ENCODE peak calls at places on chromosomes 4 and X, in four cellular contexts. One of them, this sample, is unnamed.

GRCh38 chrX:19682712-19683331 is 167.5 kb upstream of the MAP3K15 start:
- DNase-seq in T-helper 9 cell: peak; percentile 66
- DNase-seq in fibroblast of the conjunctiva: peak; percentile 89
- DNase-seq in cerebellum: no peak
- DNase-seq in this sample: peak; percentile 86

GRCh38 chr4:76585270-76585669 is 150.2 kb downstream of the SHROOM3 start:
- DNase-seq in cerebellum: no peak
- DNase-seq in fibroblast of the conjunctiva: no peak
- DNase-seq in T-helper 9 cell: no peak
- DNase-seq in this sample: no peak

GRCh38 chrX:1661048-1661921 is 46.4 kb downstream of the ASMT start:
- DNase-seq in cerebellum: no peak
- DNase-seq in fibroblast of the conjunctiva: no peak
- DNase-seq in T-helper 9 cell: peak; percentile 73
- DNase-seq in this sample: no peak

GRCh38 chr4:139537292-139537691 is 18.7 kb downstream of the SETD7 start:
- DNase-seq in fibroblast of the conjunctiva: no peak
- DNase-seq in cerebellum: no peak
- DNase-seq in T-helper 9 cell: no peak
- DNase-seq in this sample: no peak

GRCh38 chrX:2848806-2849420 is 20.2 kb downstream of the GYG2 start:
- DNase-seq in cerebellum: no peak
- DNase-seq in T-helper 9 cell: no peak
- DNase-seq in fibroblast of the conjunctiva: peak; percentile 4
- DNase-seq in this sample: no peak

GRCh38 chr4:76585897-76586360 is 150.9 kb downstream of the SHROOM3 start:
- DNase-seq in cerebellum: peak; percentile 89
- DNase-seq in T-helper 9 cell: no peak
- DNase-seq in fibroblast of the conjunctiva: no peak
- DNase-seq in this sample: no peak

GRCh38 chrX:133921764-133922389 is 63.5 kb downstream of the GPC3 start:
- DNase-seq in cerebellum: no peak
- DNase-seq in T-helper 9 cell: no peak
- DNase-seq in fibroblast of the conjunctiva: peak; percentile 5
- DNase-seq in this sample: no peak

GRCh38 chrX:72394518-72395163 is 88.9 kb upstream of the CITED1 start:
- DNase-seq in cerebellum: no peak
- DNase-seq in fibroblast of the conjunctiva: peak; percentile 48
- DNase-seq in T-helper 9 cell: no peak
- DNase-seq in this sample: peak; percentile 26

GRCh38 chrX:47515941-47516649 is 33.1 kb upstream of the ZNF41 start:
- DNase-seq in T-helper 9 cell: no peak
- DNase-seq in cerebellum: no peak
- DNase-seq in fibroblast of the conjunctiva: no peak
- DNase-seq in this sample: no peak

GRCh38 chr4:184815046-184815877 is 10.5 kb downstream of the ACSL1 start:
- DNase-seq in fibroblast of the conjunctiva: no peak
- DNase-seq in cerebellum: peak; percentile 69
- DNase-seq in T-helper 9 cell: no peak
- DNase-seq in this sample: no peak

GRCh38 chr4:80812145-80812544 is 218.4 kb upstream of the BMP3 start:
- DNase-seq in cerebellum: no peak
- DNase-seq in fibroblast of the conjunctiva: no peak
- DNase-seq in T-helper 9 cell: no peak
- DNase-seq in this sample: no peak

GRCh38 chr4:62640296-62640695 is 1440.2 kb downstream of the ADGRL3 start:
- DNase-seq in cerebellum: no peak
- DNase-seq in T-helper 9 cell: no peak
- DNase-seq in fibroblast of the conjunctiva: no peak
- DNase-seq in this sample: no peak

GRCh38 chr4:99301376-99302164 is 10.8 kb upstream of the ADH1A start:
- DNase-seq in T-helper 9 cell: no peak
- DNase-seq in cerebellum: no peak
- DNase-seq in fibroblast of the conjunctiva: peak; percentile 54
- DNase-seq in this sample: no peak

GRCh38 chr4:180057198-180057821 is 2185.9 kb upstream of the TENM3 start:
- DNase-seq in T-helper 9 cell: no peak
- DNase-seq in cerebellum: peak; percentile 27
- DNase-seq in fibroblast of the conjunctiva: no peak
- DNase-seq in this sample: no peak

GRCh38 chr4:1041147-1041935 is 29.9 kb downstream of the FGFRL1 start:
- DNase-seq in cerebellum: no peak
- DNase-seq in T-helper 9 cell: no peak
- DNase-seq in fibroblast of the conjunctiva: peak; percentile 72
- DNase-seq in this sample: peak; percentile 47

GRCh38 chrX:39753296-39753996 is 344.3 kb downstream of the BCOR start:
- DNase-seq in fibroblast of the conjunctiva: no peak
- DNase-seq in T-helper 9 cell: no peak
- DNase-seq in cerebellum: no peak
- DNase-seq in this sample: no peak

GRCh38 chr4:79042079-79042674 is 102.9 kb upstream of the PAQR3 start:
- DNase-seq in cerebellum: peak; percentile 58
- DNase-seq in T-helper 9 cell: no peak
- DNase-seq in fibroblast of the conjunctiva: peak; percentile 3
- DNase-seq in this sample: peak; percentile 14

GRCh38 chrX:136268051-136269048 is 17.1 kb upstream of the MAP7D3 start:
- DNase-seq in T-helper 9 cell: peak; percentile 10
- DNase-seq in cerebellum: peak; percentile 31
- DNase-seq in fibroblast of the conjunctiva: no peak
- DNase-seq in this sample: no peak

GRCh38 chr4:142016031-142016430 is 379.6 kb downstream of the IL15 start:
- DNase-seq in cerebellum: no peak
- DNase-seq in T-helper 9 cell: no peak
- DNase-seq in fibroblast of the conjunctiva: no peak
- DNase-seq in this sample: no peak

GRCh38 chr4:144338834-144339233 is 198.3 kb upstream of the GYPA start:
- DNase-seq in fibroblast of the conjunctiva: no peak
- DNase-seq in T-helper 9 cell: no peak
- DNase-seq in cerebellum: no peak
- DNase-seq in this sample: no peak

GRCh38 chrX:13464599-13465275 is 104.7 kb upstream of the EGFL6 start:
- DNase-seq in T-helper 9 cell: no peak
- DNase-seq in cerebellum: no peak
- DNase-seq in fibroblast of the conjunctiva: no peak
- DNase-seq in this sample: no peak

GRCh38 chr4:153488006-153488718 is 22.0 kb downstream of the TMEM131L start:
- DNase-seq in cerebellum: no peak
- DNase-seq in fibroblast of the conjunctiva: no peak
- DNase-seq in T-helper 9 cell: peak; percentile 74
- DNase-seq in this sample: no peak

GRCh38 chr4:8260656-8261111 is 8.9 kb upstream of the HTRA3 start:
- DNase-seq in cerebellum: no peak
- DNase-seq in fibroblast of the conjunctiva: peak; percentile 65
- DNase-seq in T-helper 9 cell: no peak
- DNase-seq in this sample: peak; percentile 44

GRCh38 chr4:6293661-6294060 is 24.0 kb downstream of the WFS1 start:
- DNase-seq in T-helper 9 cell: no peak
- DNase-seq in fibroblast of the conjunctiva: no peak
- DNase-seq in cerebellum: no peak
- DNase-seq in this sample: no peak

GRCh38 chrX:9184231-9184630 is 150.3 kb upstream of the FAM9B start:
- DNase-seq in cerebellum: no peak
- DNase-seq in fibroblast of the conjunctiva: no peak
- DNase-seq in T-helper 9 cell: no peak
- DNase-seq in this sample: no peak

GRCh38 chr4:123166023-123166422 is 230.6 kb upstream of the SPRY1 start:
- DNase-seq in fibroblast of the conjunctiva: no peak
- DNase-seq in T-helper 9 cell: no peak
- DNase-seq in cerebellum: no peak
- DNase-seq in this sample: no peak

GRCh38 chr4:25347473-25347872 is 29.6 kb upstream of the ANAPC4 start:
- DNase-seq in fibroblast of the conjunctiva: no peak
- DNase-seq in cerebellum: no peak
- DNase-seq in T-helper 9 cell: no peak
- DNase-seq in this sample: no peak

GRCh38 chr4:170884965-170885583 is 795.3 kb upstream of the AADAT start:
- DNase-seq in T-helper 9 cell: no peak
- DNase-seq in fibroblast of the conjunctiva: no peak
- DNase-seq in cerebellum: no peak
- DNase-seq in this sample: no peak

GRCh38 chrX:45718676-45719075 is 518.0 kb upstream of the DIPK2B start:
- DNase-seq in fibroblast of the conjunctiva: no peak
- DNase-seq in cerebellum: no peak
- DNase-seq in T-helper 9 cell: no peak
- DNase-seq in this sample: no peak

GRCh38 chr4:128565054-128565453 is 244.4 kb upstream of the JADE1 start:
- DNase-seq in fibroblast of the conjunctiva: no peak
- DNase-seq in cerebellum: no peak
- DNase-seq in T-helper 9 cell: no peak
- DNase-seq in this sample: no peak

GRCh38 chr4:24884925-24885324 is 27.9 kb downstream of the CCDC149 start:
- DNase-seq in cerebellum: no peak
- DNase-seq in T-helper 9 cell: no peak
- DNase-seq in fibroblast of the conjunctiva: no peak
- DNase-seq in this sample: no peak

GRCh38 chr4:132955146-132955545 is 193.9 kb upstream of the PCDH10 start:
- DNase-seq in fibroblast of the conjunctiva: no peak
- DNase-seq in cerebellum: no peak
- DNase-seq in T-helper 9 cell: no peak
- DNase-seq in this sample: no peak

GRCh38 chr4:110049951-110050925 is 137.6 kb downstream of the EGF start:
- DNase-seq in T-helper 9 cell: peak; percentile 25
- DNase-seq in cerebellum: peak; percentile 49
- DNase-seq in fibroblast of the conjunctiva: peak; percentile 45
- DNase-seq in this sample: peak; percentile 24

GRCh38 chr4:185202984-185203379 is 818 bp downstream of the CFAP97 start:
- DNase-seq in fibroblast of the conjunctiva: no peak
- DNase-seq in T-helper 9 cell: peak; percentile 8
- DNase-seq in cerebellum: no peak
- DNase-seq in this sample: no peak